ENCODE peak calls at places on chromosomes 5 and 9, in eight cellular contexts. One of them, this sample, is unnamed.

GRCh38 chr5:145407300-145408047 is 427.7 kb downstream of the PRELID2 start:
- DNase-seq in heart right ventricle: no peak
- DNase-seq in HCT116: no peak
- DNase-seq in sigmoid colon: no peak
- DNase-seq in H9: no peak
- DNase-seq in lower lobe of right lung: no peak
- DNase-seq in heart left ventricle: no peak
- DNase-seq in OCI-LY7: no peak
- DNase-seq in this sample: no peak

GRCh38 chr5:56465757-56466127 is 232.6 kb upstream of the ANKRD55 start:
- DNase-seq in heart right ventricle: no peak
- DNase-seq in HCT116: no peak
- DNase-seq in sigmoid colon: no peak
- DNase-seq in H9: no peak
- DNase-seq in lower lobe of right lung: no peak
- DNase-seq in heart left ventricle: no peak
- DNase-seq in OCI-LY7: no peak
- DNase-seq in this sample: peak; percentile 14

GRCh38 chr9:2570615-2571479 is 50.7 kb upstream of the VLDLR start:
- DNase-seq in heart right ventricle: peak; percentile 92
- DNase-seq in HCT116: peak; percentile 79
- DNase-seq in sigmoid colon: peak; percentile 80
- DNase-seq in H9: no peak
- DNase-seq in lower lobe of right lung: peak; percentile 87
- DNase-seq in heart left ventricle: peak; percentile 97
- DNase-seq in OCI-LY7: no peak
- DNase-seq in this sample: peak; percentile 45

GRCh38 chr9:111825468-111826145 is 30.9 kb upstream of the SHOC1 start:
- DNase-seq in heart right ventricle: no peak
- DNase-seq in HCT116: no peak
- DNase-seq in sigmoid colon: no peak
- DNase-seq in H9: no peak
- DNase-seq in lower lobe of right lung: no peak
- DNase-seq in heart left ventricle: no peak
- DNase-seq in OCI-LY7: no peak
- DNase-seq in this sample: peak; percentile 63

GRCh38 chr5:14109041-14109747 is 33.9 kb upstream of the TRIO start:
- DNase-seq in heart right ventricle: no peak
- DNase-seq in HCT116: no peak
- DNase-seq in sigmoid colon: no peak
- DNase-seq in H9: no peak
- DNase-seq in lower lobe of right lung: no peak
- DNase-seq in heart left ventricle: no peak
- DNase-seq in OCI-LY7: no peak
- DNase-seq in this sample: peak; percentile 91

GRCh38 chr5:157306690-157307089 is 40.8 kb downstream of the CYFIP2 start:
- DNase-seq in heart right ventricle: no peak
- DNase-seq in HCT116: no peak
- DNase-seq in sigmoid colon: no peak
- DNase-seq in H9: no peak
- DNase-seq in lower lobe of right lung: no peak
- DNase-seq in heart left ventricle: no peak
- DNase-seq in OCI-LY7: peak; percentile 38
- DNase-seq in this sample: no peak

GRCh38 chr5:118095100-118095499 is 893.2 kb downstream of the DTWD2 start:
- DNase-seq in heart right ventricle: no peak
- DNase-seq in HCT116: no peak
- DNase-seq in sigmoid colon: no peak
- DNase-seq in H9: no peak
- DNase-seq in lower lobe of right lung: no peak
- DNase-seq in heart left ventricle: no peak
- DNase-seq in OCI-LY7: no peak
- DNase-seq in this sample: no peak

GRCh38 chr9:36401179-36401740 is 1.2 kb upstream of the RNF38 start:
- DNase-seq in heart right ventricle: no peak
- DNase-seq in HCT116: peak; percentile 44
- DNase-seq in sigmoid colon: no peak
- DNase-seq in H9: peak; percentile 83
- DNase-seq in lower lobe of right lung: no peak
- DNase-seq in heart left ventricle: no peak
- DNase-seq in OCI-LY7: no peak
- DNase-seq in this sample: peak; percentile 90

GRCh38 chr5:178198706-178199105 is 5.6 kb upstream of the HNRNPAB start:
- DNase-seq in heart right ventricle: no peak
- DNase-seq in HCT116: no peak
- DNase-seq in sigmoid colon: peak; percentile 18
- DNase-seq in H9: no peak
- DNase-seq in lower lobe of right lung: no peak
- DNase-seq in heart left ventricle: no peak
- DNase-seq in OCI-LY7: no peak
- DNase-seq in this sample: no peak

GRCh38 chr5:38845555-38846378 is at the start of gene OSMR:
- DNase-seq in heart right ventricle: peak; percentile 91
- DNase-seq in HCT116: peak; percentile 78
- DNase-seq in sigmoid colon: peak; percentile 98
- DNase-seq in H9: peak; percentile 65
- DNase-seq in lower lobe of right lung: peak; percentile 93
- DNase-seq in heart left ventricle: peak; percentile 93
- DNase-seq in OCI-LY7: no peak
- DNase-seq in this sample: peak; percentile 99

GRCh38 chr9:137149942-137150484 is 11.1 kb downstream of the GRIN1 start:
- DNase-seq in heart right ventricle: no peak
- DNase-seq in HCT116: no peak
- DNase-seq in sigmoid colon: no peak
- DNase-seq in H9: peak; percentile 83
- DNase-seq in lower lobe of right lung: no peak
- DNase-seq in heart left ventricle: no peak
- DNase-seq in OCI-LY7: peak; percentile 60
- DNase-seq in this sample: no peak

GRCh38 chr5:157312492-157312891 is 46.6 kb downstream of the CYFIP2 start:
- DNase-seq in heart right ventricle: no peak
- DNase-seq in HCT116: peak; percentile 67
- DNase-seq in sigmoid colon: no peak
- DNase-seq in H9: peak; percentile 52
- DNase-seq in lower lobe of right lung: no peak
- DNase-seq in heart left ventricle: peak; percentile 45
- DNase-seq in OCI-LY7: peak; percentile 72
- DNase-seq in this sample: peak; percentile 77

GRCh38 chr5:16617272-16617973 is 626 bp upstream of the RETREG1 start:
- DNase-seq in heart right ventricle: peak; percentile 35
- DNase-seq in HCT116: no peak
- DNase-seq in sigmoid colon: no peak
- DNase-seq in H9: peak; percentile 56
- DNase-seq in lower lobe of right lung: no peak
- DNase-seq in heart left ventricle: peak; percentile 51
- DNase-seq in OCI-LY7: no peak
- DNase-seq in this sample: no peak

GRCh38 chr9:127873223-127873691 is 4.2 kb downstream of the AK1 start:
- DNase-seq in heart right ventricle: no peak
- DNase-seq in HCT116: no peak
- DNase-seq in sigmoid colon: peak; percentile 65
- DNase-seq in H9: no peak
- DNase-seq in lower lobe of right lung: no peak
- DNase-seq in heart left ventricle: no peak
- DNase-seq in OCI-LY7: no peak
- DNase-seq in this sample: no peak
- H3K4me1 ChIP-seq in heart right ventricle: peaks cover 48% of the 10 kb centered on the region
- H3K4me1 ChIP-seq in HCT116: peaks cover 51% of the 10 kb centered on the region
- H3K4me1 ChIP-seq in sigmoid colon: peaks cover 51% of the 10 kb centered on the region
- H3K4me1 ChIP-seq in H9: no peaks in the 10 kb centered on the region
- H3K4me1 ChIP-seq in lower lobe of right lung: peaks cover 64% of the 10 kb centered on the region
- H3K4me1 ChIP-seq in heart left ventricle: peaks cover 13% of the 10 kb centered on the region
- H3K4me1 ChIP-seq in OCI-LY7: no peaks in the 10 kb centered on the region
- H3K4me1 ChIP-seq in this sample: peaks cover 34% of the 10 kb centered on the region

GRCh38 chr5:74633710-74634109 is 6.8 kb downstream of the ENC1 start:
- DNase-seq in heart right ventricle: no peak
- DNase-seq in HCT116: no peak
- DNase-seq in sigmoid colon: no peak
- DNase-seq in H9: no peak
- DNase-seq in lower lobe of right lung: no peak
- DNase-seq in heart left ventricle: no peak
- DNase-seq in OCI-LY7: no peak
- DNase-seq in this sample: no peak
- H3K27ac ChIP-seq in heart right ventricle: no peak overlapping the region
- H3K27ac ChIP-seq in HCT116: peak overlapping the region; percentile 86
- H3K27ac ChIP-seq in sigmoid colon: no peak overlapping the region
- H3K27ac ChIP-seq in H9: no peak overlapping the region
- H3K27ac ChIP-seq in lower lobe of right lung: no peak overlapping the region
- H3K27ac ChIP-seq in heart left ventricle: no peak overlapping the region
- H3K27ac ChIP-seq in OCI-LY7: no peak overlapping the region
- H3K27ac ChIP-seq in this sample: no peak overlapping the region

GRCh38 chr9:79579624-79580023 is 7.9 kb downstream of the TLE4 start:
- DNase-seq in heart right ventricle: no peak
- DNase-seq in HCT116: no peak
- DNase-seq in sigmoid colon: no peak
- DNase-seq in H9: no peak
- DNase-seq in lower lobe of right lung: no peak
- DNase-seq in heart left ventricle: no peak
- DNase-seq in OCI-LY7: no peak
- DNase-seq in this sample: no peak
- H3K4me1 ChIP-seq in heart right ventricle: peaks cover 45% of the 10 kb centered on the region
- H3K4me1 ChIP-seq in HCT116: no peaks in the 10 kb centered on the region
- H3K4me1 ChIP-seq in sigmoid colon: peaks cover 41% of the 10 kb centered on the region
- H3K4me1 ChIP-seq in H9: peaks cover 7% of the 10 kb centered on the region
- H3K4me1 ChIP-seq in lower lobe of right lung: peaks cover 69% of the 10 kb centered on the region
- H3K4me1 ChIP-seq in heart left ventricle: no peaks in the 10 kb centered on the region
- H3K4me1 ChIP-seq in OCI-LY7: peaks cover 2% of the 10 kb centered on the region
- H3K4me1 ChIP-seq in this sample: peaks cover 52% of the 10 kb centered on the region

GRCh38 chr9:18017136-18017535 is 438.3 kb downstream of the SH3GL2 start:
- DNase-seq in heart right ventricle: no peak
- DNase-seq in HCT116: no peak
- DNase-seq in sigmoid colon: no peak
- DNase-seq in H9: no peak
- DNase-seq in lower lobe of right lung: no peak
- DNase-seq in heart left ventricle: no peak
- DNase-seq in OCI-LY7: no peak
- DNase-seq in this sample: no peak
- H3K27ac ChIP-seq in heart right ventricle: no peak overlapping the region
- H3K27ac ChIP-seq in HCT116: no peak overlapping the region
- H3K27ac ChIP-seq in sigmoid colon: no peak overlapping the region
- H3K27ac ChIP-seq in H9: no peak overlapping the region
- H3K27ac ChIP-seq in lower lobe of right lung: no peak overlapping the region
- H3K27ac ChIP-seq in heart left ventricle: no peak overlapping the region
- H3K27ac ChIP-seq in OCI-LY7: no peak overlapping the region
- H3K27ac ChIP-seq in this sample: no peak overlapping the region

DNA sequence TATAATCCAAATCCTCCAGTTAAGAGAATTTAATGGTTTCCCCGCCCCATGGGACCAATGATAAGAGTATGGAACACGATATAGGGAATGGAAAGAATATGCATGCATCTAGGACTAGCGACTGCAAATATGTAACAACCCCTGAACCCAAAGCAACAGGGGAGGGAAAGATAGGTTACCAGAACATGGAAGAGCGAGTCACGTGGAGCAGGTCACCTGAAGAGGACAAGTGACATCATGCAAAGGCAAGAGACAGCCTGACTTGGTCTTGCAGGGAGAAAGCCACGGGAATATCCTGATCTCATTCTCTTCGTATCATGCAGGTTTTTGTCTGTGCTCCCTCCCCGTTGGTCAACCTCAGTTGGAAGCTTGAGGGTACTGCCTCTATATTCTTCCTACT is 4.7 kb upstream of the UHRF2 start:
- DNase-seq in heart right ventricle: no peak
- DNase-seq in HCT116: no peak
- DNase-seq in sigmoid colon: no peak
- DNase-seq in H9: no peak
- DNase-seq in lower lobe of right lung: no peak
- DNase-seq in heart left ventricle: no peak
- DNase-seq in OCI-LY7: no peak
- DNase-seq in this sample: no peak
- H3K4me1 ChIP-seq in heart right ventricle: no peaks in the 10 kb centered on the region
- H3K4me1 ChIP-seq in HCT116: peaks cover 7% of the 10 kb centered on the region
- H3K4me1 ChIP-seq in sigmoid colon: peaks cover 5% of the 10 kb centered on the region
- H3K4me1 ChIP-seq in H9: no peaks in the 10 kb centered on the region
- H3K4me1 ChIP-seq in lower lobe of right lung: no peaks in the 10 kb centered on the region
- H3K4me1 ChIP-seq in heart left ventricle: no peaks in the 10 kb centered on the region
- H3K4me1 ChIP-seq in OCI-LY7: peaks cover 29% of the 10 kb centered on the region
- H3K4me1 ChIP-seq in this sample: no peaks in the 10 kb centered on the region

GRCh38 chr5:9054322-9054721 is 491.6 kb downstream of the SEMA5A start:
- DNase-seq in heart right ventricle: no peak
- DNase-seq in HCT116: no peak
- DNase-seq in sigmoid colon: no peak
- DNase-seq in H9: no peak
- DNase-seq in lower lobe of right lung: no peak
- DNase-seq in heart left ventricle: no peak
- DNase-seq in OCI-LY7: no peak
- DNase-seq in this sample: no peak

GRCh38 chr5:9054821-9055589 is 490.9 kb downstream of the SEMA5A start:
- DNase-seq in heart right ventricle: no peak
- DNase-seq in HCT116: no peak
- DNase-seq in sigmoid colon: no peak
- DNase-seq in H9: no peak
- DNase-seq in lower lobe of right lung: no peak
- DNase-seq in heart left ventricle: no peak
- DNase-seq in OCI-LY7: no peak
- DNase-seq in this sample: peak; percentile 34

GRCh38 chr5:9057406-9058000 is 488.4 kb downstream of the SEMA5A start:
- DNase-seq in heart right ventricle: no peak
- DNase-seq in HCT116: no peak
- DNase-seq in sigmoid colon: no peak
- DNase-seq in H9: no peak
- DNase-seq in lower lobe of right lung: no peak
- DNase-seq in heart left ventricle: no peak
- DNase-seq in OCI-LY7: no peak
- DNase-seq in this sample: no peak

GRCh38 chr5:9058161-9058560 is 487.7 kb downstream of the SEMA5A start:
- DNase-seq in heart right ventricle: no peak
- DNase-seq in HCT116: no peak
- DNase-seq in sigmoid colon: no peak
- DNase-seq in H9: no peak
- DNase-seq in lower lobe of right lung: no peak
- DNase-seq in heart left ventricle: no peak
- DNase-seq in OCI-LY7: no peak
- DNase-seq in this sample: peak; percentile 41

GRCh38 chr5:9056046-9056445 is 489.8 kb downstream of the SEMA5A start:
- DNase-seq in heart right ventricle: no peak
- DNase-seq in HCT116: no peak
- DNase-seq in sigmoid colon: no peak
- DNase-seq in H9: no peak
- DNase-seq in lower lobe of right lung: no peak
- DNase-seq in heart left ventricle: no peak
- DNase-seq in OCI-LY7: no peak
- DNase-seq in this sample: no peak
- H3K27ac ChIP-seq in heart right ventricle: no peak overlapping the region
- H3K27ac ChIP-seq in HCT116: no peak overlapping the region
- H3K27ac ChIP-seq in sigmoid colon: no peak overlapping the region
- H3K27ac ChIP-seq in H9: no peak overlapping the region
- H3K27ac ChIP-seq in lower lobe of right lung: no peak overlapping the region
- H3K27ac ChIP-seq in heart left ventricle: no peak overlapping the region
- H3K27ac ChIP-seq in OCI-LY7: no peak overlapping the region
- H3K27ac ChIP-seq in this sample: peak overlapping the region; percentile 40

DNA sequence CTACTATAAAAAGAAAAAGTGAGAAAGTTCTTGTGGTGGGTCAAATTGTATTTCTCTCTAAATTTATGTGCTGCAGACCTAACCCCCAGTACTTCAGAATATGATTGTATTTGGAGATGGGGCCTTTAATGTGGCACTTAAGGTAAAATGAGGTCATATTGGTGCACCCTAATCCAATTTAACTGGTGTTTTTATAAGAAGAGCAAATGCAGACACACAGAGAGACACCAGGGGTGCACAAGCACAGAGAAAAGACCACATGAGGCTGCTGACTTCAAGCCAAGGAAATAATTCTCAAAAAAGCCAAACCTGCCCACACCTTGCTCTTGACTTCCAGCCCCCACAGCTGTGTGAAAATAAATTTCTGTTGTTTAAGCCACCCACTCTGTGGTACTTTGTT is 80.2 kb upstream of the HTR4 start:
- DNase-seq in heart right ventricle: no peak
- DNase-seq in HCT116: no peak
- DNase-seq in sigmoid colon: no peak
- DNase-seq in H9: no peak
- DNase-seq in lower lobe of right lung: no peak
- DNase-seq in heart left ventricle: no peak
- DNase-seq in OCI-LY7: no peak
- DNase-seq in this sample: no peak
- H3K4me1 ChIP-seq in heart right ventricle: peaks cover 9% of the 10 kb centered on the region
- H3K4me1 ChIP-seq in HCT116: peaks cover 9% of the 10 kb centered on the region
- H3K4me1 ChIP-seq in sigmoid colon: peaks cover 34% of the 10 kb centered on the region
- H3K4me1 ChIP-seq in H9: no peaks in the 10 kb centered on the region
- H3K4me1 ChIP-seq in lower lobe of right lung: peaks cover 17% of the 10 kb centered on the region
- H3K4me1 ChIP-seq in heart left ventricle: peaks cover 8% of the 10 kb centered on the region
- H3K4me1 ChIP-seq in OCI-LY7: no peaks in the 10 kb centered on the region
- H3K4me1 ChIP-seq in this sample: peaks cover 11% of the 10 kb centered on the region

This sample was measured in GM23248.